ENCODE peak calls at places on chromosomes 16 and 17, in six cellular contexts. S, K, I, M, Q and T are unnamed samples.

GRCh38 chr16:56667581-56668571 is at the start of gene MT1G:
- DNase-seq in S (no peak), K (no peak), I (peak), M (no peak), Q (no peak), T (peak)

GRCh38 chr17:74466785-74467158 is 338 bp downstream of the CD300A start:
- DNase-seq in S (no peak), K (no peak), I (no peak), M (no peak), Q (no peak), T (no peak)

GRCh38 chr17:11645426-11645825 is 47.2 kb downstream of the DNAH9 start:
- DNase-seq in S (no peak), K (no peak), I (no peak), M (no peak), Q (no peak), T (no peak)

GRCh38 chr17:31522284-31522931 is 130.9 kb downstream of the RAB11FIP4 start:
- DNase-seq in S (no peak), K (no peak), I (no peak), M (no peak), Q (no peak), T (no peak)

GRCh38 chr17:29760279-29760721 is 137.6 kb upstream of the CORO6 start:
- DNase-seq in S (peak), K (no peak), I (no peak), M (no peak), Q (peak), T (no peak)

GRCh38 chr16:68367034-68367433 is 56.2 kb downstream of the PRMT7 start:
- DNase-seq in S (no peak), K (peak), I (no peak), M (no peak), Q (no peak), T (no peak)

GRCh38 chr17:27630607-27631408 is at the start of gene LGALS9:
- DNase-seq in S (peak), K (no peak), I (no peak), M (no peak), Q (peak), T (no peak)

GRCh38 chr17:18257747-18258355 is 687 bp downstream of the FLII start:
- DNase-seq in S (peak), K (peak), I (peak), M (no peak), Q (no peak), T (peak)

GRCh38 chr16:85274501-85274900 is 162.2 kb upstream of the CIBAR2 start:
- DNase-seq in S (no peak), K (no peak), I (no peak), M (no peak), Q (no peak), T (no peak)

GRCh38 chr17:73829676-73830280 is 185.5 kb upstream of the SDK2 start:
- DNase-seq in S (no peak), K (no peak), I (no peak), M (no peak), Q (no peak), T (no peak)

GRCh38 chr17:64679710-64680216 is 17.7 kb upstream of the SMURF2 start:
- DNase-seq in S (peak), K (peak), I (no peak), M (peak), Q (no peak), T (peak)

GRCh38 chr17:2282297-2282873 is 21.2 kb downstream of the SMG6 start:
- DNase-seq in S (peak), K (no peak), I (no peak), M (peak), Q (no peak), T (no peak)

GRCh38 chr16:78045865-78046581 is 23.7 kb downstream of the CLEC3A start:
- DNase-seq in S (peak), K (no peak), I (peak), M (peak), Q (no peak), T (peak)

GRCh38 chr17:17354560-17355357 is 51.6 kb downstream of the NT5M start:
- DNase-seq in S (peak), K (no peak), I (peak), M (peak), Q (peak), T (peak)

GRCh38 chr17:77445908-77446535 is 305.3 kb downstream of the SEC14L1 start:
- DNase-seq in S (no peak), K (no peak), I (no peak), M (no peak), Q (no peak), T (no peak)

GRCh38 chr16:874366-875181 is 74.0 kb upstream of the GNG13 start:
- DNase-seq in S (no peak), K (no peak), I (no peak), M (no peak), Q (no peak), T (peak)

GRCh38 chr17:53633856-53634255 is 188.9 kb upstream of the KIF2B start:
- DNase-seq in S (no peak), K (no peak), I (no peak), M (no peak), Q (no peak), T (no peak)

GRCh38 chr16:85372627-85373372 is 240.3 kb upstream of the GSE1 start:
- DNase-seq in S (peak), K (no peak), I (no peak), M (no peak), Q (no peak), T (peak)

GRCh38 chr16:73890524-73891500 is 405.8 kb upstream of the PSMD7 start:
- DNase-seq in S (no peak), K (no peak), I (no peak), M (no peak), Q (no peak), T (no peak)

GRCh38 chr17:7818746-7819645 is 15.0 kb upstream of the KDM6B start:
- DNase-seq in S (no peak), K (no peak), I (no peak), M (no peak), Q (no peak), T (no peak)

GRCh38 chr17:50432125-50432762 is 6.2 kb downstream of the ACSF2 start:
- DNase-seq in S (no peak), K (no peak), I (no peak), M (no peak), Q (no peak), T (no peak)
- H3K27ac ChIP-seq in S (no peak), K (peak), I (no peak), M (no peak), Q (no peak), T (peak)

DNA sequence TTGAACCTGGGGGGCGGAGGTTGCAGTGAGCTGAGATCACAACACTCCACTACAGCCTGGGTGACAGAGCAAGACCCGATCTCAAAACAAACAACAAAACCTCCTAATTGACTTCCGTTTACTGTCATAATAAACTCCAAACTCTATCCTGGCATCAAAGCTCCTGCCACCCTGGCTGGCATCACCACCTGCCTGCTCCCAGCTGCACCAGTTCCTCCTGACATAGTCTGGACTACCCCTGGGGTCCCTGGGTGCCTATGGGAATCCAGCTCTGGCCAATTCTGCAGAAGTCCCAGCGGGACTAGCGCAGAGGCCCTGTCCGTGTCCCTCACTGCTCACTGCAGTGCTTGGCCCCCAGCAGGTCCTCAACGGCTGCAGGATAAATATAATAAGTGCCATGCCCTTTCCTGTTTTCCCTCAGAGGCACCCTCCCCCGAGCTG is 725 bp downstream of the NTHL1 start:
- DNase-seq in S (no peak), K (no peak), I (no peak), M (no peak), Q (no peak), T (no peak)
- H3K27ac ChIP-seq in S (no peak), K (peak), I (peak), M (no peak), Q (peak), T (peak)

DNA sequence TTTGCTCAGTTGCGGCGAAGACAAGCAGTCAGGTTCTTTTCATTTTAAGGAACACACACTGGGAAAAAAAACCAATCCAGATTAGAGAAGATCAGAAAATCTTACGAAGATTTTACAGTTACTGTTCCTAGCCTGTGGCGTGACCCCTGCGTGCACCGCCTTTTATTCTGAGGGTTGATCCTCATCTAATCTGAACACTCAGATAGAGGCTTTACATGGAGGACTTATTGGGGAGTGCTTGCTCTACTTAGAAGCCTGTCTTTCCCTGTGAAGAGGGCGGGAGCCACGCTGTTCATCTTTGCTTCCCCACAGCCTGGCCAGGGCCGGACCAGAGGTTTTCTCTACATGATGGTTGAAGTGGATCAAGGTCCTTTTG is 1.4 kb downstream of the TBC1D24 start:
- DNase-seq in S (no peak), K (no peak), I (no peak), M (no peak), Q (no peak), T (no peak)
- H3K27ac ChIP-seq in S (no peak), K (no peak), I (no peak), M (no peak), Q (no peak), T (no peak)

DNA sequence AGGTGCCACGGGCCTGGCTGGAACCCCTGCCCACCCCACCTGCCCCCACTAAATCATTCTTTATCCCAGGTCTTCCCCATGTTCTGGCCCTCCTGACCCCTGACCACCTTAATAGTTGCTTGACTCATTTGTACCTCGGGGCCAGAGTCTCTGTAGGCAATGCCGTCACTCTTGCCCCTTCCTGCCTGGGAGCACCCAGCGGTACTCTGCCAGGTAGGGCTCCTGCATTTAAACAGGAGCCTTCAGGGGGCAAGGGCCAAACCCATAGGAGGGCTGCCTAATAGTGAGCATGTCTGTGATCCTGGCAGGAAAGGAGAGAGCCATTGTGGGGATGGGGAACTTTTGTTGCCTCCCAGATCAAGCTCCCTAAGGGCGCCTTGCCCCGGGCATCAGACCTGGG is 8.8 kb upstream of the ITGA3 start:
- DNase-seq in S (no peak), K (peak), I (no peak), M (no peak), Q (no peak), T (no peak)
- H3K27ac ChIP-seq in S (peak), K (peak), I (no peak), M (peak), Q (no peak), T (no peak)